ENCODE peak calls at places on chromosomes 4 and X, in five cellular contexts. W is T-helper 9 cell; O is activated T-helper 1 cell treated with Interleukin-2 at 50 U/mL for 16 hours; K is activated CD8-positive, alpha-beta memory T cell treated with anti-CD3 and anti-CD28 coated beads for 48 hours; A is thoracic aorta. S is an unnamed sample.

GRCh38 chr4:125735107-125735506 is 420.4 kb downstream of the FAT4 start:
- DNase-seq in W (no peak), O (no peak), K (no peak), A (no peak), S (no peak)

GRCh38 chr4:120812216-120812615 is 110.3 kb downstream of the PRDM5 start:
- DNase-seq in K (no peak), A (no peak), O (no peak), W (no peak), S (no peak)

GRCh38 chr4:140223056-140223810 is 69.2 kb upstream of the MAML3 start:
- DNase-seq in A (no peak), O (no peak), W (no peak), K (no peak), S (no peak)

GRCh38 chr4:7169134-7169533 is 23.2 kb upstream of the SORCS2 start:
- DNase-seq in O (no peak), A (no peak), K (no peak), W (no peak), S (peak)

GRCh38 chr4:105894570-105895323 is 524 bp upstream of the NPNT start:
- DNase-seq in W (no peak), A (no peak), O (no peak), K (no peak), S (no peak)

GRCh38 chr4:173763374-173763773 is 233.3 kb upstream of the HAND2 start:
- DNase-seq in A (no peak), K (no peak), O (no peak), W (no peak), S (no peak)

GRCh38 chr4:186942745-186943606 is 219.3 kb upstream of the FAT1 start:
- DNase-seq in K (no peak), O (no peak), A (no peak), W (no peak), S (no peak)

GRCh38 chrX:102658551-102658950 is 7.3 kb downstream of the GPRASP1 start:
- DNase-seq in O (no peak), A (no peak), W (no peak), K (no peak), S (no peak)

GRCh38 chr4:93152461-93152860 is 676.1 kb upstream of the ATOH1 start:
- DNase-seq in W (no peak), K (no peak), O (no peak), A (no peak), S (no peak)

GRCh38 chr4:31100551-31100950 is 380.4 kb downstream of the PCDH7 start:
- DNase-seq in O (no peak), W (no peak), K (no peak), A (no peak), S (no peak)

GRCh38 chr4:14856076-14856926 is 146.0 kb upstream of the CPEB2 start:
- DNase-seq in K (peak), A (peak), O (no peak), W (no peak), S (peak)

GRCh38 chr4:85402371-85402770 is 72.6 kb upstream of the ARHGAP24 start:
- DNase-seq in K (no peak), A (no peak), W (no peak), O (no peak), S (no peak)

GRCh38 chr4:31141141-31141811 is 421.1 kb downstream of the PCDH7 start:
- DNase-seq in O (no peak), W (no peak), K (no peak), A (no peak), S (no peak)

GRCh38 chr4:125432078-125432477 is 117.3 kb downstream of the FAT4 start:
- DNase-seq in W (no peak), K (no peak), A (no peak), O (no peak), S (no peak)

GRCh38 chrX:133985164-133986007 is at the start of gene GPC3:
- DNase-seq in O (no peak), A (no peak), W (peak), K (peak), S (no peak)

GRCh38 chrX:48956728-48957414 is 536 bp downstream of the OTUD5 start:
- DNase-seq in A (no peak), O (peak), K (no peak), W (peak), S (peak)

GRCh38 chr4:186132577-186133277 is 28.2 kb downstream of the FAM149A start:
- DNase-seq in W (no peak), K (no peak), A (no peak), O (no peak), S (no peak)

GRCh38 chr4:8221476-8221875 is 22.4 kb downstream of the SH3TC1 start:
- DNase-seq in W (no peak), A (no peak), O (no peak), K (no peak), S (no peak)

GRCh38 chr4:6892909-6893202 is 16.8 kb upstream of the TBC1D14 start:
- DNase-seq in O (no peak), W (no peak), K (no peak), A (no peak), S (peak)

GRCh38 chr4:4555916-4556315 is 14.1 kb upstream of the STX18 start:
- DNase-seq in O (no peak), W (no peak), K (no peak), A (no peak), S (no peak)

GRCh38 chr4:175961604-175962003 is 104.0 kb upstream of the WDR17 start:
- DNase-seq in A (no peak), O (no peak), K (no peak), W (no peak), S (no peak)

GRCh38 chrX:10851809-10852208 is 231.4 kb upstream of the MID1 start:
- DNase-seq in O (no peak), W (no peak), A (no peak), K (no peak), S (no peak)

GRCh38 chr4:141637565-141637964 is 1.2 kb downstream of the IL15 start:
- DNase-seq in W (no peak), A (no peak), O (no peak), K (no peak), S (no peak)

GRCh38 chr4:23999714-24000113 is 109.9 kb upstream of the PPARGC1A start:
- DNase-seq in K (no peak), A (no peak), W (no peak), O (no peak), S (no peak)

GRCh38 chr4:133156096-133156495 is 7.0 kb downstream of the PCDH10 start:
- DNase-seq in W (no peak), A (no peak), O (no peak), K (no peak), S (no peak)

GRCh38 chr4:78634011-78634664 is 82.6 kb downstream of the ANXA3 start:
- DNase-seq in O (no peak), K (no peak), W (no peak), A (peak), S (peak)

GRCh38 chr4:127852661-127853060 is 28.0 kb upstream of the PLK4 start:
- DNase-seq in A (no peak), O (no peak), W (no peak), K (no peak), S (no peak)

GRCh38 chr4:187184513-187184912 is 460.9 kb upstream of the FAT1 start:
- DNase-seq in W (no peak), K (no peak), A (no peak), O (no peak), S (no peak)

GRCh38 chr4:52051615-52052474 is 741 bp downstream of the SPATA18 start:
- DNase-seq in O (no peak), W (no peak), K (no peak), A (peak), S (no peak)

GRCh38 chrX:10519761-10520160 is 100.6 kb downstream of the MID1 start:
- DNase-seq in K (no peak), O (no peak), A (no peak), W (no peak), S (no peak)

GRCh38 chr4:99868126-99868596 is 26.1 kb downstream of the LAMTOR3 start:
- DNase-seq in W (no peak), O (no peak), K (no peak), A (no peak), S (no peak)

GRCh38 chr4:54872246-54872645 is 214.5 kb downstream of the KIT start:
- DNase-seq in K (no peak), O (no peak), W (no peak), A (no peak), S (no peak)

GRCh38 chr4:89929425-89930272 is 35.0 kb downstream of the MMRN1 start:
- DNase-seq in A (no peak), W (no peak), K (no peak), O (no peak), S (no peak)

GRCh38 chr4:6692806-6693205 is 872 bp upstream of the S100P start:
- DNase-seq in O (no peak), W (no peak), A (no peak), K (no peak), S (no peak)

GRCh38 chr4:22573198-22573597 is 57.3 kb upstream of the ADGRA3 start:
- DNase-seq in W (no peak), O (no peak), K (no peak), A (no peak), S (no peak)

GRCh38 chr4:167218022-167218608 is 16.2 kb downstream of the SPOCK3 start:
- DNase-seq in K (no peak), A (no peak), O (no peak), W (no peak), S (no peak)

GRCh38 chr4:182449186-182449880 is 206.1 kb downstream of the TENM3 start:
- DNase-seq in W (no peak), A (no peak), O (no peak), K (no peak), S (no peak)

GRCh38 chr4:5365071-5366008 is 314.1 kb downstream of the STK32B start:
- DNase-seq in O (no peak), A (no peak), K (no peak), W (no peak), S (no peak)